ENCODE peak calls at places on chromosomes 7 and 10, in six cellular contexts. P is HepG2, T is H1, W is transverse colon, Y is A549, X is ovary. I is an unnamed sample.

GRCh38 chr10:12042409-12042796 is 206 bp downstream of the UPF2 start:
- DNase-seq in P (no peak), T (no peak), W (peak), Y (peak), X (peak), I (no peak)

GRCh38 chr7:157851501-157852067 is 514.8 kb downstream of the DNAJB6 start:
- DNase-seq in P (peak), T (no peak), W (peak), Y (no peak), X (no peak), I (no peak)

GRCh38 chr7:91069146-91069545 is 195.1 kb upstream of the FZD1 start:
- DNase-seq in P (no peak), T (no peak), W (no peak), Y (no peak), X (no peak), I (no peak)

GRCh38 chr7:30032310-30033125 is 4.3 kb downstream of the PLEKHA8 start:
- DNase-seq in P (no peak), T (no peak), W (no peak), Y (no peak), X (peak), I (no peak)

GRCh38 chr10:117596666-117597065 is 54.1 kb downstream of the EMX2 start:
- DNase-seq in P (no peak), T (no peak), W (no peak), Y (no peak), X (no peak), I (no peak)

GRCh38 chr7:124032369-124033092 is at the start of gene TMEM229A:
- DNase-seq in P (no peak), T (peak), W (peak), Y (peak), X (peak), I (no peak)

GRCh38 chr10:103676851-103677417 is 178.4 kb downstream of the SH3PXD2A start:
- DNase-seq in P (no peak), T (no peak), W (no peak), Y (no peak), X (no peak), I (no peak)

GRCh38 chr10:35433851-35434426 is 97.6 kb downstream of the CCNY start:
- DNase-seq in P (no peak), T (no peak), W (no peak), Y (no peak), X (no peak), I (no peak)

GRCh38 chr7:100443096-100443840 is 7.0 kb upstream of the PPP1R35 start:
- DNase-seq in P (no peak), T (no peak), W (no peak), Y (no peak), X (no peak), I (no peak)

GRCh38 chr7:99125505-99125865 is 18.4 kb downstream of the SMURF1 start:
- DNase-seq in P (no peak), T (no peak), W (no peak), Y (no peak), X (no peak), I (no peak)
- H3K27ac ChIP-seq in P (no peak), T (peak), W (peak), Y (no peak), X (no peak), I (peak)

GRCh38 chr7:155804897-155805825 is 7.1 kb downstream of the SHH start:
- DNase-seq in P (no peak), T (no peak), W (peak), Y (peak), X (no peak), I (no peak)

GRCh38 chr7:155805826-155806095 is 6.5 kb downstream of the SHH start:
- DNase-seq in P (no peak), T (no peak), W (no peak), Y (no peak), X (no peak), I (no peak)

GRCh38 chr7:155807805-155808550 is 4.3 kb downstream of the SHH start:
- DNase-seq in P (peak), T (no peak), W (peak), Y (no peak), X (no peak), I (no peak)

GRCh38 chr7:155807013-155807804 is 5.1 kb downstream of the SHH start:
- DNase-seq in P (no peak), T (no peak), W (no peak), Y (no peak), X (no peak), I (no peak)

DNA sequence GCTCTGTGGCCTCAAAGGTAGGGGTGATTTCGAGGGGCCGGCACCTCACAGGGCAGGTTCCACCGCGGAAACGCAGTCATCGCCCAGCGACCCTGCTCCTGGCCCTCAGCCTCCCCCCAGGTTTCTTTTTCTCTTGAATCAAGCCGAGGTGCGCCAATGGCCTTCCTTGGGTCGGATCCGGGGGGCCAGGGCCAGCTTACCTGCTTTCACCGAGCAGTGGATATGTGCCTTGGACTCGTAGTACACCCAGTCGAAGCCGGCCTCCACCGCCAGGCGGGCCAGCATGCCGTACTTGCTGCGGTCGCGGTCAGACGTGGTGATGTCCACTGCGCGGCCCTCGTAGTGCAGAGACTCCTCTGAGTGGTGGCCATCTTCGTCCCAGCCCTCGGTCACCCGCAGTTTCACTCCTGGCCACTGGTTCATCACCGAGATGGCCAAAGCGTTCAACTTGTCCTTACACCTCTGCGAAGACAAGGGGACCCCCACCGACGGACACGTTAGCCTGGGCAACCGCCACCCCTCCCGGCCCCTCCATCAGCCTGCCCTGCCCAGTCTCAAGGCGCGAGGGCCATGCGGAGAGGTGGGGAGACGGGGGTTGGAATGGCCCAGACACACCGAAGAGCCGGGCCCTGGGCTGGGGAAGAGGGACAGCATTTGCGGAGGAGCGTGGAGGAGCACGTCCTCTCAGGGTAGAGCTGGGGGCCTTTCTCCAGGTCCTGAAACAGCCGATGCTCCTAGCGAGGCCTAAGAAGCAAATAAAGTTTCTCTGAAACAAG is 6.0 kb downstream of the SHH start:
- DNase-seq in P (no peak), T (no peak), W (no peak), Y (no peak), X (no peak), I (no peak)
- H3K4me3 ChIP-seq in P (no peak), T (no peak), W (no peak), Y (no peak), X (no peak), I (peak)

GRCh38 chr10:6514844-6515780 is 65.0 kb downstream of the PRKCQ start:
- DNase-seq in P (no peak), T (no peak), W (no peak), Y (no peak), X (no peak), I (peak)
- TF ChIP-seq EP300 in P (no peak), T (no peak), W (no peak), Y (no peak), X (no peak), I (no peak)

DNA sequence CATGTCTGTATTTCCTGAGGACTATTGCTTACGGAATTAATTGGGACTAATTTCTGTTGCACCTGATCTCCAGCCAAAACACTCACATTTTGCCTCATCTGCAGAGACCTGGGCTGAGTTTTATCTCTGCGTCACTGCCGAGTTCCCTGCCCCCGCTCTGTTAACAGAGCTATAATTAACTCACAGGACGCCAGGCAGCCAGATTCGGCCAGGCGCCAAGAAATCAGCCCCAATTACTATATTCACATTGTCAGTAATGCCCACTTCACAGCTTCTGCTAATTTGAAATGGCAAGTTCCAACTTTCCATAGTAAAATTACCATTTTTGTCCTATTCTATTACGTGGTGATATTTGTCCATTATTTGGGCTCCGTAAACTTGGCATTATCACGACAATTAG is 130.5 kb downstream of the CUX1 start:
- DNase-seq in P (no peak), T (no peak), W (peak), Y (no peak), X (peak), I (no peak)
- H3K27ac ChIP-seq in P (no peak), T (no peak), W (peak), Y (peak), X (peak), I (peak)

I was measured in esophagus muscularis mucosa.